ENCODE peak calls at places on chromosomes 3 and 15, in five cellular contexts. W is esophagus muscularis mucosa, O is A549, V is IMR-90, L is breast epithelium. E is an unnamed sample.

GRCh38 chr15:71804226-71804625 is 6.1 kb upstream of the NR2E3 start:
- DNase-seq in W (no peak), O (no peak), V (no peak), L (no peak), E (no peak)

GRCh38 chr3:15361494-15362214 is 29.3 kb upstream of the SH3BP5 start:
- DNase-seq in W (no peak), O (no peak), V (peak; percentile 52), L (no peak), E (no peak)

GRCh38 chr3:64223809-64224570 is 1.3 kb downstream of the PRICKLE2 start:
- DNase-seq in W (peak; percentile 82), O (peak; percentile 68), V (peak; percentile 62), L (no peak), E (no peak)

GRCh38 chr15:101528108-101528916 is 38.8 kb upstream of the PCSK6 start:
- DNase-seq in W (peak; percentile 92), O (peak; percentile 63), V (no peak), L (no peak), E (no peak)

GRCh38 chr3:193502871-193503270 is 51.8 kb downstream of the ATP13A4 start:
- DNase-seq in W (no peak), O (no peak), V (no peak), L (no peak), E (no peak)

GRCh38 chr15:25668236-25668635 is 194.9 kb downstream of the ATP10A start:
- DNase-seq in W (no peak), O (no peak), V (no peak), L (no peak), E (no peak)

GRCh38 chr15:44550734-44551133 is 13.8 kb downstream of the EIF3J start:
- DNase-seq in W (no peak), O (no peak), V (no peak), L (no peak), E (no peak)

GRCh38 chr15:28977377-28978010 is 91.7 kb downstream of the APBA2 start:
- DNase-seq in W (peak; percentile 66), O (peak; percentile 91), V (peak; percentile 98), L (no peak), E (peak; percentile 86)

GRCh38 chr15:90812881-90813280 is 55.5 kb upstream of the FURIN start:
- DNase-seq in W (no peak), O (no peak), V (no peak), L (no peak), E (no peak)

GRCh38 chr3:73733796-73734195 is 109.1 kb upstream of the PDZRN3 start:
- DNase-seq in W (no peak), O (no peak), V (no peak), L (no peak), E (no peak)

GRCh38 chr3:194471863-194472262 is 14.9 kb downstream of the ATP13A3 start:
- DNase-seq in W (no peak), O (no peak), V (no peak), L (no peak), E (no peak)

GRCh38 chr3:52244061-52244628 is 1.4 kb upstream of the PPM1M start:
- DNase-seq in W (no peak), O (no peak), V (peak; percentile 43), L (no peak), E (peak; percentile 77)

GRCh38 chr3:33060609-33061337 is 36.2 kb downstream of the GLB1 start:
- DNase-seq in W (no peak), O (no peak), V (no peak), L (no peak), E (no peak)

GRCh38 chr15:48962662-48963523 is 826 bp downstream of the SHC4 start:
- DNase-seq in W (no peak), O (no peak), V (peak; percentile 61), L (no peak), E (peak; percentile 83)

GRCh38 chr3:196178993-196179379 is 32.2 kb downstream of the ZDHHC19 start:
- DNase-seq in W (no peak), O (no peak), V (no peak), L (no peak), E (no peak)

GRCh38 chr3:37922721-37923575 is 61.3 kb downstream of the CTDSPL start:
- DNase-seq in W (peak; percentile 92), O (no peak), V (peak; percentile 61), L (no peak), E (peak; percentile 65)

GRCh38 chr15:59115047-59115446 is 10.1 kb downstream of the CCNB2 start:
- DNase-seq in W (no peak), O (no peak), V (peak; percentile 49), L (no peak), E (no peak)

GRCh38 chr3:134777341-134777740 is 17.7 kb upstream of the EPHB1 start:
- DNase-seq in W (peak; percentile 45), O (no peak), V (no peak), L (no peak), E (no peak)

GRCh38 chr3:58492385-58492970 is 582 bp downstream of the KCTD6 start:
- DNase-seq in W (no peak), O (no peak), V (no peak), L (no peak), E (no peak)

GRCh38 chr3:159964166-159964973 is 24.3 kb upstream of the IL12A start:
- DNase-seq in W (peak; percentile 42), O (peak; percentile 73), V (peak; percentile 94), L (no peak), E (no peak)

GRCh38 chr3:194959217-194959616 is 273.5 kb downstream of the FAM43A start:
- DNase-seq in W (no peak), O (no peak), V (no peak), L (peak; percentile 19), E (no peak)

GRCh38 chr3:182258538-182259177 is 534.6 kb upstream of the ATP11B start:
- DNase-seq in W (no peak), O (peak; percentile 54), V (no peak), L (no peak), E (no peak)

GRCh38 chr3:151925876-151926275 is 52.4 kb downstream of the SUCNR1 start:
- DNase-seq in W (no peak), O (peak; percentile 32), V (peak; percentile 83), L (no peak), E (no peak)

GRCh38 chr3:57956119-57956832 is 51.9 kb upstream of the FLNB start:
- DNase-seq in W (no peak), O (peak; percentile 47), V (peak; percentile 94), L (no peak), E (no peak)

GRCh38 chr3:143751643-143752178 is 96.6 kb downstream of the SLC9A9 start:
- DNase-seq in W (no peak), O (no peak), V (no peak), L (no peak), E (no peak)

GRCh38 chr3:66854752-66855151 is 143.4 kb upstream of the KBTBD8 start:
- DNase-seq in W (no peak), O (no peak), V (no peak), L (no peak), E (no peak)

GRCh38 chr15:79451361-79451999 is 19.3 kb downstream of the MINAR1 start:
- DNase-seq in W (peak; percentile 68), O (no peak), V (no peak), L (no peak), E (no peak)

GRCh38 chr3:34200576-34200975 is 402.1 kb downstream of the PDCD6IP start:
- DNase-seq in W (no peak), O (no peak), V (no peak), L (no peak), E (no peak)

GRCh38 chr3:39021465-39022274 is 30.1 kb downstream of the SCN11A start:
- DNase-seq in W (no peak), O (no peak), V (no peak), L (no peak), E (no peak)

GRCh38 chr15:63186065-63186464 is 3.3 kb upstream of the RAB8B start:
- DNase-seq in W (no peak), O (peak; percentile 66), V (peak; percentile 84), L (no peak), E (no peak)

GRCh38 chr3:72100062-72100511 is 315.1 kb upstream of the PROK2 start:
- DNase-seq in W (no peak), O (no peak), V (no peak), L (no peak), E (peak; percentile 66)

GRCh38 chr3:128217702-128218475 is 64.6 kb downstream of the EEFSEC start:
- DNase-seq in W (no peak), O (no peak), V (peak; percentile 79), L (no peak), E (no peak)

GRCh38 chr15:39321977-39322376 is 258.9 kb upstream of the THBS1 start:
- DNase-seq in W (no peak), O (no peak), V (peak; percentile 24), L (no peak), E (no peak)

GRCh38 chr3:9113040-9113439 is 136.4 kb downstream of the SRGAP3 start:
- DNase-seq in W (no peak), O (no peak), V (no peak), L (no peak), E (no peak)

GRCh38 chr3:193145248-193145647 is 95.8 kb upstream of the PLAAT1 start:
- DNase-seq in W (no peak), O (no peak), V (no peak), L (no peak), E (no peak)

GRCh38 chr15:94972314-94972713 is 741.0 kb downstream of the MCTP2 start:
- DNase-seq in W (no peak), O (no peak), V (no peak), L (no peak), E (no peak)

GRCh38 chr3:29764603-29765254 is 483.9 kb downstream of the RBMS3 start:
- DNase-seq in W (no peak), O (peak; percentile 70), V (peak; percentile 89), L (no peak), E (peak; percentile 53)
- H3K27ac ChIP-seq in W (no peak overlapping the region), O (no peak overlapping the region), V (no peak overlapping the region), L (no peak overlapping the region), E (no peak overlapping the region)

GRCh38 chr15:66386204-66387123 is at the start of gene MAP2K1:
- DNase-seq in W (peak; percentile 99), O (peak; percentile 97), V (peak; percentile 96), L (peak; percentile 98), E (peak; percentile 99)
- TF ChIP-seq POLR2A in W (peak; percentile 43), O (peak; percentile 70), V (peak; percentile 93), L (no peak), E (peak; percentile 29)

GRCh38 chr15:99211926-99212325 is 37.5 kb downstream of the TTC23 start:
- DNase-seq in W (no peak), O (peak; percentile 51), V (peak; percentile 20), L (no peak), E (peak; percentile 81)
- H3K27ac ChIP-seq in W (peak overlapping the region; percentile 92), O (peak overlapping the region; percentile 0), V (no peak overlapping the region), L (no peak overlapping the region), E (peak overlapping the region; percentile 81)

DNA sequence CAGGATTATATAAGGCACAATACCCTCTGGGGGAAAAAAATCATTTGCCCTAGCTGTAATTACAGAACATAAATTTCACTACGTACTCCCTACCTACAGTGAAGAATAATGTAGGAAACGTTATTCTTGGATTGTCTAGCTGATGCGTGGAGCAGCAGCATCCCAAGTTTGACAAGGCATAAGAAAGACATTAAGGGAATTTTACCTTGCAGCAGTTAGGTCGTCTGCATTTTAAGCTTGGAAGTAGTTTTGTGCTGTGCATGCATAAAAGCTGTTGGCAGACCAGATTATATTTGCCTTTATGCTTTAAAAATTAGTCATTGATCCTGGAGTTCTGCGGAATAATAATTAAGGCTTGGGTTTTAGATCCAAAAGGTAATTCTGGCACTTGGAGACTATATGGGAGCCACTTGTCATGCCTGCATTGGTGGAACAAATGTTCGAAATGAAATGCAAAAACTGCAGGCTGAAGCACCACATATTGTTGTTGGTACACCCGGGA is 2.2 kb downstream of the EIF4A2 start:
- DNase-seq in W (no peak), O (no peak), V (no peak), L (no peak), E (no peak)
- TF ChIP-seq POLR2A in W (no peak), O (no peak), V (no peak), L (no peak), E (no peak)